ENCODE peak calls at places on chromosomes 1 and 21, in nine cellular contexts. F is fibroblast of the aortic adventitia; A is stomach; Z is AG10803; Q is body of pancreas; R is AG04450; V is CD8-positive, alpha-beta T cell; G is uterus; C is epithelial cell of esophagus. D is an unnamed sample.

GRCh38 chr1:55612988-55613387 is 397.8 kb upstream of the USP24 start:
- DNase-seq in F (peak; percentile 44), A (no peak), Z (peak; percentile 90), Q (no peak), R (no peak), V (no peak), G (no peak), C (no peak), D (no peak)

GRCh38 chr21:16370176-16370575 is 640.4 kb downstream of the USP25 start:
- DNase-seq in F (no peak), A (no peak), Z (no peak), Q (no peak), R (no peak), V (no peak), G (no peak), C (no peak), D (no peak)

GRCh38 chr1:172266528-172267174 is 153.8 kb upstream of the C1orf105 start:
- DNase-seq in F (no peak), A (no peak), Z (no peak), Q (no peak), R (no peak), V (no peak), G (no peak), C (peak; percentile 25), D (no peak)

GRCh38 chr1:222893255-222893654 is 78.4 kb downstream of the DISP1 start:
- DNase-seq in F (no peak), A (no peak), Z (no peak), Q (no peak), R (no peak), V (no peak), G (no peak), C (peak; percentile 68), D (no peak)

GRCh38 chr1:94120983-94121382 is at the start of gene ABCA4:
- DNase-seq in F (no peak), A (no peak), Z (no peak), Q (no peak), R (no peak), V (no peak), G (no peak), C (no peak), D (no peak)

GRCh38 chr1:1199141-1199960 is 7.0 kb downstream of the TNFRSF18 start:
- DNase-seq in F (no peak), A (no peak), Z (no peak), Q (no peak), R (no peak), V (no peak), G (no peak), C (no peak), D (no peak)

GRCh38 chr1:43668956-43669355 is 19.0 kb downstream of the KDM4A start:
- DNase-seq in F (no peak), A (no peak), Z (peak; percentile 9), Q (no peak), R (no peak), V (no peak), G (no peak), C (peak; percentile 71), D (no peak)

GRCh38 chr1:26156285-26157038 is 2.4 kb upstream of the FAM110D start:
- DNase-seq in F (no peak), A (no peak), Z (no peak), Q (no peak), R (no peak), V (no peak), G (peak; percentile 67), C (no peak), D (no peak)

GRCh38 chr1:15668089-15668754 is 15.9 kb upstream of the PLEKHM2 start:
- DNase-seq in F (no peak), A (no peak), Z (no peak), Q (peak; percentile 24), R (no peak), V (no peak), G (no peak), C (peak; percentile 60), D (no peak)

GRCh38 chr1:4684142-4684541 is 29.7 kb downstream of the AJAP1 start:
- DNase-seq in F (no peak), A (no peak), Z (peak; percentile 13), Q (no peak), R (no peak), V (no peak), G (no peak), C (no peak), D (no peak)

GRCh38 chr1:86137458-86137857 is 19.1 kb downstream of the COL24A1 start:
- DNase-seq in F (peak; percentile 67), A (no peak), Z (peak; percentile 86), Q (no peak), R (peak; percentile 81), V (no peak), G (no peak), C (peak; percentile 70), D (peak; percentile 23)

GRCh38 chr1:68331117-68331865 is 99.0 kb upstream of the WLS start:
- DNase-seq in F (peak; percentile 92), A (no peak), Z (peak; percentile 90), Q (no peak), R (peak; percentile 84), V (no peak), G (no peak), C (peak; percentile 69), D (peak; percentile 90)

GRCh38 chr1:145701306-145701862 is 5.8 kb downstream of the PDZK1 start:
- DNase-seq in F (no peak), A (no peak), Z (peak; percentile 51), Q (no peak), R (no peak), V (no peak), G (no peak), C (no peak), D (peak; percentile 56)

GRCh38 chr1:103529746-103530145 is 4.2 kb downstream of the RNPC3 start:
- DNase-seq in F (no peak), A (no peak), Z (peak; percentile 2), Q (peak; percentile 65), R (no peak), V (no peak), G (no peak), C (peak; percentile 89), D (no peak)

GRCh38 chr1:106571109-106571508 is 485.4 kb upstream of the PRMT6 start:
- DNase-seq in F (peak; percentile 2), A (no peak), Z (no peak), Q (no peak), R (no peak), V (no peak), G (no peak), C (no peak), D (no peak)

GRCh38 chr1:160416369-160416768 is 16.0 kb downstream of the VANGL2 start:
- DNase-seq in F (peak; percentile 33), A (no peak), Z (peak; percentile 22), Q (peak; percentile 22), R (no peak), V (no peak), G (no peak), C (peak; percentile 74), D (peak; percentile 9)

GRCh38 chr1:102970496-102971078 is 137.7 kb downstream of the COL11A1 start:
- DNase-seq in F (peak; percentile 82), A (no peak), Z (peak; percentile 67), Q (peak; percentile 12), R (peak; percentile 39), V (no peak), G (no peak), C (peak; percentile 76), D (peak; percentile 80)

GRCh38 chr1:244431166-244431565 is 20.5 kb downstream of the ADSS2 start:
- DNase-seq in F (no peak), A (no peak), Z (no peak), Q (no peak), R (no peak), V (no peak), G (no peak), C (no peak), D (no peak)

DNA sequence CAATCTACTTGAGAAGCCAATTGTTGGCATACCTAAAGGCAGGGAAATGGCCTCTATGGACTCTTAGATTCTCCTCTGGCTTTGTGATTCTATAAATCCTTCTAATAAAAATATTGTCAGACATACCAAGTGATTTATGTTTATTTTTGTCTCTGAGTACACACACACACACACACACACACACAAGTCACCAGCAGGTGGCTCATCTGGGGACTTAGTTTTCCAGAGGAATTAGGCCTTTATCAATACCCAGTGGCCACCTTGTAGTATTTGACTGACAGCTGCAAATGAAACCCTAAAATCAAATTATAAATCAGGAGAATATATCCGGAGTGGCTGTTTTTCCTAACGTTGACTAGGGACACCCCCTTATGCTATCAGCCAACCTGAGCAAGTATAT is 258.5 kb downstream of the BRINP2 start:
- DNase-seq in F (no peak), A (no peak), Z (no peak), Q (no peak), R (no peak), V (no peak), G (no peak), C (no peak), D (no peak)
- TF ChIP-seq CTCF in F (no peak), A (no peak), Z (no peak), Q (no peak), R (no peak), V (no peak), G (no peak), C (peak; percentile 13), D (no peak)

GRCh38 chr1:226436855-226437491 is 29.1 kb upstream of the PARP1 start:
- DNase-seq in F (no peak), A (no peak), Z (no peak), Q (peak; percentile 47), R (no peak), V (no peak), G (no peak), C (no peak), D (no peak)
- H3K4me3 ChIP-seq in F (no peak overlapping the region), A (no peak overlapping the region), Z (no peak overlapping the region), Q (no peak overlapping the region), R (no peak overlapping the region), V (no peak overlapping the region), G (no peak overlapping the region), C (no peak overlapping the region), D (no peak overlapping the region)

GRCh38 chr1:158203693-158204457 is 23.2 kb downstream of the CD1D start:
- DNase-seq in F (peak; percentile 82), A (no peak), Z (peak; percentile 71), Q (no peak), R (peak; percentile 23), V (no peak), G (no peak), C (peak; percentile 72), D (peak; percentile 74)
- TF ChIP-seq CTCF in F (peak; percentile 73), A (peak; percentile 73), Z (peak; percentile 87), Q (peak; percentile 72), R (peak; percentile 73), V (peak; percentile 97), G (peak; percentile 79), C (peak; percentile 72), D (peak; percentile 77)

GRCh38 chr1:25022361-25023189 is 92.5 kb upstream of the RUNX3 start:
- DNase-seq in F (peak; percentile 61), A (peak; percentile 74), Z (peak; percentile 90), Q (peak; percentile 46), R (peak; percentile 62), V (peak; percentile 95), G (peak; percentile 43), C (peak; percentile 86), D (peak; percentile 89)

GRCh38 chr1:25024631-25025350 is 94.7 kb upstream of the RUNX3 start:
- DNase-seq in F (no peak), A (no peak), Z (no peak), Q (no peak), R (no peak), V (no peak), G (no peak), C (no peak), D (no peak)

GRCh38 chr1:25023826-25024225 is 93.8 kb upstream of the RUNX3 start:
- DNase-seq in F (no peak), A (no peak), Z (no peak), Q (no peak), R (no peak), V (no peak), G (no peak), C (no peak), D (no peak)

GRCh38 chr1:25021586-25022215 is 91.6 kb upstream of the RUNX3 start:
- DNase-seq in F (no peak), A (no peak), Z (no peak), Q (no peak), R (no peak), V (no peak), G (no peak), C (no peak), D (no peak)

GRCh38 chr1:25023190-25023578 is 93.1 kb upstream of the RUNX3 start:
- DNase-seq in F (no peak), A (no peak), Z (no peak), Q (no peak), R (no peak), V (no peak), G (no peak), C (no peak), D (no peak)
- H3K4me3 ChIP-seq in F (no peak overlapping the region), A (no peak overlapping the region), Z (no peak overlapping the region), Q (no peak overlapping the region), R (no peak overlapping the region), V (peak overlapping the region; percentile 45), G (no peak overlapping the region), C (no peak overlapping the region), D (no peak overlapping the region)